ENCODE peak calls at places on chromosome 18, in eight cellular contexts. I is colonic mucosa, A is HCT116, D is neural progenitor cell, E is psoas muscle, L is adrenal gland, Q is fibroblast of lung, U is Karpas-422. V is an unnamed sample.

GRCh38 chr18:785242-785641 is 26.8 kb downstream of the YES1 start:
- DNase-seq in U (no peak), D (no peak), E (no peak), I (no peak), L (no peak), Q (no peak), A (no peak), V (no peak)

GRCh38 chr18:21433436-21433835 is 167.1 kb downstream of the ESCO1 start:
- DNase-seq in E (no peak), D (no peak), Q (no peak), L (no peak), I (no peak), U (no peak), A (no peak), V (no peak)

GRCh38 chr18:79456105-79456980 is 60.6 kb downstream of the NFATC1 start:
- DNase-seq in Q (no peak), I (no peak), D (no peak), L (no peak), A (no peak), U (no peak), E (no peak), V (no peak)

GRCh38 chr18:79698668-79699335 is 19.2 kb downstream of the CTDP1 start:
- DNase-seq in U (no peak), I (no peak), A (no peak), Q (peak; percentile 13), E (no peak), L (no peak), D (no peak), V (no peak)

GRCh38 chr18:25140144-25140961 is 211.6 kb downstream of the ZNF521 start:
- DNase-seq in U (no peak), A (no peak), E (no peak), Q (no peak), I (no peak), D (no peak), L (no peak), V (no peak)

GRCh38 chr18:36271153-36271552 is 26.4 kb upstream of the FHOD3 start:
- DNase-seq in I (no peak), Q (no peak), A (no peak), U (no peak), E (no peak), D (no peak), L (no peak), V (no peak)

GRCh38 chr18:55234366-55235093 is 275.3 kb upstream of the CCDC68 start:
- DNase-seq in Q (peak; percentile 85), E (peak; percentile 73), A (peak; percentile 48), L (peak; percentile 86), D (peak; percentile 86), U (peak; percentile 91), I (peak; percentile 84), V (peak; percentile 36)

GRCh38 chr18:48828713-48829442 is 121.9 kb downstream of the SMAD7 start:
- DNase-seq in U (no peak), L (no peak), A (no peak), I (no peak), D (peak; percentile 30), Q (no peak), E (no peak), V (no peak)

GRCh38 chr18:73986711-73987110 is 160.9 kb downstream of the FBXO15 start:
- DNase-seq in L (no peak), A (no peak), D (no peak), I (no peak), E (no peak), Q (no peak), U (no peak), V (no peak)

GRCh38 chr18:78788161-78788560 is 191.5 kb upstream of the SALL3 start:
- DNase-seq in Q (no peak), A (no peak), I (no peak), D (no peak), U (no peak), L (no peak), E (no peak), V (no peak)

GRCh38 chr18:46502444-46502843 is 154.6 kb downstream of the LOXHD1 start:
- DNase-seq in D (peak; percentile 77), L (no peak), I (no peak), E (no peak), A (no peak), U (peak; percentile 55), Q (no peak), V (no peak)

GRCh38 chr18:69233465-69234054 is 167.1 kb upstream of the DOK6 start:
- DNase-seq in A (no peak), U (peak; percentile 16), I (no peak), L (no peak), D (no peak), E (no peak), Q (no peak), V (no peak)

GRCh38 chr18:23138470-23138869 is 3.2 kb downstream of the CABLES1 start:
- DNase-seq in D (no peak), I (no peak), Q (no peak), A (no peak), L (no peak), E (no peak), U (no peak), V (no peak)

GRCh38 chr18:9335255-9336045 is 877 bp downstream of the TWSG1 start:
- DNase-seq in I (no peak), L (no peak), D (peak; percentile 3), U (peak; percentile 53), Q (peak; percentile 39), A (no peak), E (no peak), V (no peak)

GRCh38 chr18:79595876-79596374 is 83.7 kb upstream of the CTDP1 start:
- DNase-seq in U (no peak), E (no peak), A (no peak), I (no peak), L (no peak), D (no peak), Q (no peak), V (no peak)

GRCh38 chr18:36322408-36322728 is 24.9 kb downstream of the FHOD3 start:
- DNase-seq in U (no peak), L (no peak), D (no peak), A (no peak), I (no peak), E (no peak), Q (no peak), V (no peak)

GRCh38 chr18:26103579-26103978 is 13.2 kb upstream of the SS18 start:
- DNase-seq in E (no peak), D (peak; percentile 47), L (no peak), Q (no peak), U (peak; percentile 79), I (no peak), A (peak; percentile 43), V (no peak)

GRCh38 chr18:46331316-46331715 is 227.1 kb downstream of the HAUS1 start:
- DNase-seq in L (no peak), I (no peak), E (no peak), U (no peak), D (no peak), Q (no peak), A (no peak), V (no peak)

GRCh38 chr18:26963292-26963691 is 97.8 kb upstream of the AQP4 start:
- DNase-seq in A (no peak), I (no peak), Q (no peak), L (no peak), E (no peak), U (no peak), D (no peak), V (no peak)

GRCh38 chr18:70046207-70046606 is 98.5 kb upstream of the CD226 start:
- DNase-seq in A (no peak), E (no peak), D (no peak), U (no peak), L (no peak), Q (peak; percentile 42), I (no peak), V (peak; percentile 20)

DNA sequence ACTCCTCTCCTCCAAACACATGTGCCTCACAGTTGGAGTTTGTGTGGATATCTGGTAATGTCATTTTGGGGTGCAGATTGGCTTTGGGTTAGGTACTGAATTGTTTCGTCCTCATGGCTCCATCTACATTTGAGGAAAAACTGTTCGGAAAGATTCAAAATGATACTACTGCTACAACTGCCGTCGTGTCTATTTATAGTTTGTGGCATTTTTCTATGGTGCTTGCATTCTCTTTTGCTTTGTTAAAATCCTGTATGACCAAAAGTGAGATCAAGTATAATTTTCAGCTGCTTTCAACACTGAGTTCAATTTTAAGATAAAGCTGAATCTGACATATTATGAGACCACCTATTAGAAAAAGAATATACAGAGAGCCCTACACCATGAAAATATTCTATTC is 176.3 kb upstream of the DSEL start:
- DNase-seq in A (no peak), D (no peak), L (no peak), E (no peak), U (no peak), Q (no peak), I (no peak), V (no peak)
- H3K4me3 ChIP-seq in A (no peak overlapping the region), D (no peak overlapping the region), L (no peak overlapping the region), E (no peak overlapping the region), U (no peak overlapping the region), Q (no peak overlapping the region), I (no peak overlapping the region), V (no peak overlapping the region)

DNA sequence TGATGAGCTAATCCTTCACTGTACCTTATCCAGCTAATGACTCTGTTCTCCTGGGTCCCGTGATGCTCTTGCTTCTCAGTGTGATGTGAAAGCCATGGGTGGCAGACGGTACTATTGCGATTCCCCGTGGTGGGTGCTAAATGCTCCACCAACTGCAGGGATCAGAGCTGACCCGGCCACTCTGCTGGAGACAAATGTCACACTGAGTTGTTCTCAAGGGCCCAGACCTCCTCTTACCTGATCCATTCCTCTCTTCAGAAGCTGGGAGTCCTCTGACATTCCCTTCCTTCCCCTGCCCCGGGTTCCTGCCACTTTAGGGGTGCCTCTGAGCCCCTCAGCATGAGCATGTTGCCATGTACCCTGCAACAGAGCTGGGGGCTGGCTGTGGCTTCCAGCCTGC is 105.1 kb downstream of the MAPK4 start:
- DNase-seq in A (no peak), I (no peak), D (no peak), U (no peak), E (no peak), L (no peak), Q (no peak), V (no peak)
- H3K9me3 ChIP-seq in A (no peaks in the 10 kb centered on the region), I (no peaks in the 10 kb centered on the region), D (no peaks in the 10 kb centered on the region), U (no peaks in the 10 kb centered on the region), E (no peaks in the 10 kb centered on the region), L (no peaks in the 10 kb centered on the region), Q (no peaks in the 10 kb centered on the region), V (peaks cover 6% of the 10 kb centered on the region)

GRCh38 chr18:75341897-75342296 is 85.6 kb downstream of the SMIM21 start:
- DNase-seq in D (no peak), U (no peak), E (no peak), A (no peak), L (no peak), I (no peak), Q (no peak), V (no peak)
- H3K27me3 ChIP-seq in D (no peaks in the 10 kb centered on the region), U (no peaks in the 10 kb centered on the region), E (no peaks in the 10 kb centered on the region), A (no peaks in the 10 kb centered on the region), L (no peaks in the 10 kb centered on the region), I (no peaks in the 10 kb centered on the region), Q (no peaks in the 10 kb centered on the region), V (no peaks in the 10 kb centered on the region)

DNA sequence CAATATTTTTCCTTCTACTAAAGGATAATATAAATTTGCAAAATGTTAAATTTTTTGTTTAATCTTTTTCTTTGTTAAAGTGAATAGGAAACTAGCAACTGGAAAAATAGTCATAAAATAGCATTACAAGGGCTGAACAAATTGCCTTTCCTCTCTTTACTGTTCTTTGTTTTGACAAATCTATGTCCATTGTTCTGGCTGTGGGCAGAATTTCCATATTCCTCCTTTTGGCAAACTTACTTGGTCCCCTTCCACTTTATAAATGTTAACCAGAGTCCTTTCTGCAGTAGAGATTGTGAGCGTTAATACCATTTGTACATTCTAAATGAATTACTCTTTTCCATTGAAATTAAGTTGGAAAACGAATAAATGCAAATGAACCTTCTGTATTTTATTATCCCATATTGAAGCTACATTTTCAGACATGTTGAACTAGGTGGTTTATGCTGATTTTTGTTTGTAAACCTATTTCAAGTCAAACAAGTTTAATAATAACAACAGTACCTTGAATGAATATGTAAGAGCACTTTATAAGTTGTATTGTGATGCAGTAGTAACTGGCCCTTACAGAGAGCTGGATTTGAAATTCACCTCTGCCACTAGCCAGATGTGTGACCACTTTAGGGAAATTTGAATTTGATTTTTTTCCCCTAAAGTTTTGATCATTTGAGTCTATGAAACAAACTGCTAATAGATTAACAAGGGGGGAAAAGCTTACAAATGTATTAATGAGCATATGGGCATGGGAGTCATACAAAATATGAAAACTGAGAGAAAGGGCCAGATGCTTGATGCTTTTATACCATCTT is 3.3 kb downstream of the RNF125 start:
- DNase-seq in D (no peak), L (no peak), E (no peak), U (no peak), A (no peak), Q (no peak), I (no peak), V (no peak)
- H3K4me3 ChIP-seq in D (no peak overlapping the region), L (no peak overlapping the region), E (no peak overlapping the region), U (no peak overlapping the region), A (no peak overlapping the region), Q (no peak overlapping the region), I (no peak overlapping the region), V (no peak overlapping the region)